ENCODE peak calls at places on chromosome 10, in eight cellular contexts. X, A, P, V, B, I, Z and W are unnamed samples.

GRCh38 chr10:49331431-49331830 is 32.5 kb downstream of the C10orf71 start:
- DNase-seq in X (no peak), A (no peak), P (no peak), V (no peak), B (no peak), I (no peak), Z (no peak), W (no peak)

GRCh38 chr10:31808258-31809218 is 120.1 kb downstream of the ARHGAP12 start:
- DNase-seq in X (peak; percentile 75), A (no peak), P (no peak), V (peak; percentile 43), B (peak; percentile 88), I (no peak), Z (no peak), W (no peak)

GRCh38 chr10:73899401-73899780 is 11.5 kb upstream of the PLAU start:
- DNase-seq in X (no peak), A (no peak), P (peak; percentile 41), V (no peak), B (peak; percentile 75), I (no peak), Z (no peak), W (no peak)

GRCh38 chr10:101076630-101077029 is 14.8 kb downstream of the KAZALD1 start:
- DNase-seq in X (no peak), A (no peak), P (no peak), V (no peak), B (no peak), I (no peak), Z (no peak), W (no peak)

GRCh38 chr10:89278034-89278535 is 23.8 kb upstream of the IFIT2 start:
- DNase-seq in X (no peak), A (no peak), P (peak; percentile 63), V (peak; percentile 81), B (peak; percentile 96), I (peak; percentile 98), Z (no peak), W (no peak)

GRCh38 chr10:111109506-111110242 is 32.8 kb downstream of the ADRA2A start:
- DNase-seq in X (no peak), A (no peak), P (no peak), V (no peak), B (no peak), I (no peak), Z (no peak), W (no peak)

GRCh38 chr10:97991875-97992274 is 38.5 kb downstream of the CRTAC1 start:
- DNase-seq in X (no peak), A (no peak), P (no peak), V (no peak), B (peak; percentile 48), I (no peak), Z (no peak), W (no peak)

GRCh38 chr10:35331894-35332640 is 4.2 kb upstream of the CCNY start:
- DNase-seq in X (no peak), A (no peak), P (no peak), V (peak; percentile 43), B (peak; percentile 92), I (peak; percentile 54), Z (no peak), W (no peak)

GRCh38 chr10:102240467-102241036 is 760 bp downstream of the PITX3 start:
- DNase-seq in X (no peak), A (peak; percentile 29), P (no peak), V (no peak), B (peak; percentile 15), I (no peak), Z (no peak), W (no peak)

GRCh38 chr10:16280595-16280994 is 156.2 kb upstream of the PTER start:
- DNase-seq in X (no peak), A (no peak), P (no peak), V (no peak), B (no peak), I (no peak), Z (no peak), W (no peak)

GRCh38 chr10:84354623-84355022 is 26.2 kb downstream of the CCSER2 start:
- DNase-seq in X (no peak), A (no peak), P (no peak), V (no peak), B (no peak), I (no peak), Z (no peak), W (no peak)

GRCh38 chr10:86851329-86852207 is 95.1 kb downstream of the BMPR1A start:
- DNase-seq in X (no peak), A (no peak), P (no peak), V (peak; percentile 36), B (peak; percentile 78), I (no peak), Z (no peak), W (peak; percentile 49)

GRCh38 chr10:78859769-78860168 is 209.0 kb upstream of the ZMIZ1 start:
- DNase-seq in X (no peak), A (no peak), P (no peak), V (no peak), B (no peak), I (no peak), Z (no peak), W (no peak)

GRCh38 chr10:84743483-84743882 is 415.1 kb downstream of the CCSER2 start:
- DNase-seq in X (peak; percentile 12), A (no peak), P (no peak), V (no peak), B (no peak), I (no peak), Z (no peak), W (no peak)

DNA sequence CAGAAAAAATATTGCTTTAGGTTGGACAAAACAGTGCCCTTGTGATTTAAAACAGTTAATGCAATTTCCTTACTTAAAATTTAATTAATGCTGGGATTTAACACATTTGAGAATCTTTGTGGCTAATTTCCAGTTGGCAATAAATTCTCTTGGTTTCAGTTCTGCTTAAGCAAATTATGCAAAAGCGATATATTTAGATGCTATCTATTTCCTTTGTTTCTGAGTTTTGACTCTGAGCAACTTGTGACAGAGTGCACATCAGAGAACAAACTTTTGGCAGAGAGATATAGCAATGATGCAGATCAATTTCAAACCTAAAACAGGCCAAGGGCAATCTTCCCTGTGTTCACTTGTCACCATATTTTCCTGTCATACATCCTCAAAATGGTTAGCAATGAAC is 933.6 kb upstream of the ZWINT start:
- DNase-seq in X (peak; percentile 36), A (no peak), P (no peak), V (no peak), B (no peak), I (no peak), Z (no peak), W (no peak)
- H3K27ac ChIP-seq in X (no peak overlapping the region), A (no peak overlapping the region), P (no peak overlapping the region), V (no peak overlapping the region), B (no peak overlapping the region), I (no peak overlapping the region), Z (no peak overlapping the region), W (no peak overlapping the region)

GRCh38 chr10:132926777-132927650 is 15.4 kb downstream of the CFAP46 start:
- DNase-seq in X (no peak), A (no peak), P (no peak), V (no peak), B (no peak), I (no peak), Z (peak; percentile 37), W (no peak)
- TF ChIP-seq CTCF in X (no peak), A (no peak), P (no peak), V (no peak), B (no peak), I (no peak), Z (no peak), W (no peak)

GRCh38 chr10:72067463-72068125 is 20.8 kb downstream of the SPOCK2 start:
- DNase-seq in X (no peak), A (no peak), P (no peak), V (no peak), B (no peak), I (no peak), Z (no peak), W (no peak)

GRCh38 chr10:72066318-72067284 is 21.8 kb downstream of the SPOCK2 start:
- DNase-seq in X (no peak), A (peak; percentile 53), P (no peak), V (no peak), B (peak; percentile 65), I (no peak), Z (no peak), W (no peak)

GRCh38 chr10:72068901-72069446 is 19.4 kb downstream of the SPOCK2 start:
- DNase-seq in X (no peak), A (peak; percentile 62), P (no peak), V (no peak), B (no peak), I (no peak), Z (no peak), W (no peak)

GRCh38 chr10:72069751-72070501 is 18.4 kb downstream of the SPOCK2 start:
- DNase-seq in X (peak; percentile 58), A (no peak), P (no peak), V (no peak), B (no peak), I (no peak), Z (no peak), W (no peak)

GRCh38 chr10:72068126-72068765 is 20.1 kb downstream of the SPOCK2 start:
- DNase-seq in X (no peak), A (no peak), P (no peak), V (no peak), B (no peak), I (no peak), Z (no peak), W (no peak)
- H3K27ac ChIP-seq in X (no peak overlapping the region), A (no peak overlapping the region), P (no peak overlapping the region), V (no peak overlapping the region), B (no peak overlapping the region), I (no peak overlapping the region), Z (no peak overlapping the region), W (no peak overlapping the region)

GRCh38 chr10:61664985-61665384 is 2.3 kb downstream of the CABCOCO1 start:
- DNase-seq in X (no peak), A (no peak), P (no peak), V (no peak), B (no peak), I (no peak), Z (no peak), W (no peak)

GRCh38 chr10:61673360-61673759 is 10.6 kb downstream of the CABCOCO1 start:
- DNase-seq in X (no peak), A (no peak), P (no peak), V (no peak), B (no peak), I (no peak), Z (no peak), W (no peak)

GRCh38 chr10:61669849-61670248 is 7.1 kb downstream of the CABCOCO1 start:
- DNase-seq in X (no peak), A (no peak), P (no peak), V (no peak), B (no peak), I (no peak), Z (no peak), W (no peak)

GRCh38 chr10:61663466-61663865 is 737 bp downstream of the CABCOCO1 start:
- DNase-seq in X (no peak), A (no peak), P (no peak), V (no peak), B (no peak), I (no peak), Z (no peak), W (no peak)

DNA sequence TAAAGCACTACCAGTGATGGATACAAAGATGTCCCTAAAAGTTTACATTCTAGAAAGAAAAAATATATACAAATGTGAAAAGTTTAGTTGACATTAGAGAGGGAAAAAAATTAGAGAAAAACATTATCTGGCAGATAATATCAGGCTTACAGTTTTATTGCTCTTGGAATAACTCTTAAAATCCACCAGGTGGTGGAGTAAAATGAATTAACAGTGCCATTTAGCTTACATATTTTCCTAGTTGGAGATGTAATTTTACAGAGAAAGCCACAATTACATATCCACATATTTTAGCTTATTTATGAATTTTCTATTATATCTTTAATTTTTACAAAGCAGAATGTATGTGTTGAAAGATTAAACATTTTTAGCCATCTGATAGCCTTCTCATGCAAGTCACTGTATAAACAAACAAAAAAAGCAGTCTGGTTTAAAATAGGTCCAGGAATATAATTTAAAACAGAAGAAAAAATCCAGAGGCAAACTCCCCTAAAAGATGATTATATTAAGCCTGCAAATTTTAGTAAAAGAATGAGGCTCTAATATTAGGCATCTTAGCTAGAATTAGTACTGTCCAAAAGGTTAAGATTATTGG is 6.5 kb downstream of the CABCOCO1 start:
- DNase-seq in X (no peak), A (no peak), P (no peak), V (no peak), B (no peak), I (no peak), Z (no peak), W (no peak)
- TF ChIP-seq CTCF in X (no peak), A (no peak), P (no peak), V (no peak), B (no peak), I (no peak), Z (peak; percentile 9), W (no peak)